ENCODE peak calls at places on chromosome 15, in five cellular contexts. B is Jurkat, Clone E6-1; X is fibroblast of lung; G is SK-MEL-5; N is stimulated activated CD4-positive, alpha-beta T cell treated with anti-CD3 and anti-CD28 coated beads, Interleukin-12 subunit alpha, Interleukin-12 subunit beta, amount 100 ng/mL, for 4 hours. V is an unnamed sample.

GRCh38 chr15:94683912-94684311 is 452.6 kb downstream of the MCTP2 start:
- DNase-seq in B (no peak), X (no peak), G (no peak), N (no peak), V (no peak)

GRCh38 chr15:83709246-83709645 is 55.3 kb downstream of the ADAMTSL3 start:
- DNase-seq in B (no peak), X (peak; percentile 27), G (no peak), N (no peak), V (peak; percentile 9)

GRCh38 chr15:73927003-73927475 is 777 bp downstream of the LOXL1 start:
- DNase-seq in B (no peak), X (no peak), G (no peak), N (peak; percentile 38), V (peak; percentile 58)

GRCh38 chr15:64844576-64845140 is 2.9 kb downstream of the PLEKHO2 start:
- DNase-seq in B (no peak), X (no peak), G (peak; percentile 51), N (no peak), V (no peak)

GRCh38 chr15:29889545-29890329 is 67.5 kb upstream of the TJP1 start:
- DNase-seq in B (no peak), X (peak; percentile 17), G (no peak), N (no peak), V (peak; percentile 5)

GRCh38 chr15:75313116-75313845 is 22.6 kb upstream of the COMMD4 start:
- DNase-seq in B (no peak), X (no peak), G (no peak), N (no peak), V (no peak)

GRCh38 chr15:30918366-30918765 is 14.7 kb downstream of the FAN1 start:
- DNase-seq in B (no peak), X (no peak), G (no peak), N (no peak), V (no peak)

GRCh38 chr15:63056843-63057242 is 14.3 kb downstream of the TPM1 start:
- DNase-seq in B (no peak), X (peak; percentile 83), G (no peak), N (no peak), V (peak; percentile 26)

GRCh38 chr15:31262901-31263671 is 63.5 kb upstream of the KLF13 start:
- DNase-seq in B (no peak), X (peak; percentile 29), G (no peak), N (no peak), V (no peak)

GRCh38 chr15:52289629-52290081 is 5.9 kb downstream of the MYO5C start:
- DNase-seq in B (no peak), X (no peak), G (no peak), N (no peak), V (peak; percentile 77)